ENCODE peak calls at places on chromosomes 4 and X, in five cellular contexts. V is K562, Q is stomach, J is transverse colon, P is GM12878. D is an unnamed sample.

GRCh38 chr4:148964456-148964855 is 522.2 kb upstream of the NR3C2 start:
- DNase-seq in V (no peak), Q (no peak), J (no peak), P (no peak), D (no peak)

GRCh38 chr4:102633100-102633499 is 127.7 kb downstream of the MANBA start:
- DNase-seq in V (no peak), Q (no peak), J (no peak), P (no peak), D (no peak)

GRCh38 chr4:38068107-38068506 is 107.9 kb downstream of the PTTG2 start:
- DNase-seq in V (no peak), Q (no peak), J (no peak), P (no peak), D (no peak)

GRCh38 chrX:103356897-103357296 is 591 bp downstream of the TCEAL9 start:
- DNase-seq in V (peak; percentile 27), Q (no peak), J (peak; percentile 37), P (no peak), D (no peak)

GRCh38 chr4:175536852-175537453 is 275.1 kb downstream of the GPM6A start:
- DNase-seq in V (peak; percentile 10), Q (no peak), J (no peak), P (peak; percentile 7), D (no peak)

GRCh38 chr4:27861802-27862201 is 1001.2 kb downstream of the STIM2 start:
- DNase-seq in V (no peak), Q (no peak), J (no peak), P (no peak), D (no peak)

GRCh38 chrX:71111141-71111843 is at the start of gene IL2RG:
- DNase-seq in V (peak; percentile 57), Q (peak; percentile 46), J (peak; percentile 72), P (peak; percentile 87), D (no peak)

GRCh38 chr4:3047464-3048286 is 26.7 kb downstream of the HTT-AS start:
- DNase-seq in V (peak; percentile 44), Q (peak; percentile 76), J (peak; percentile 78), P (peak; percentile 99), D (no peak)

GRCh38 chr4:88792821-88793220 is 95.2 kb upstream of the NAP1L5 start:
- DNase-seq in V (no peak), Q (no peak), J (no peak), P (no peak), D (no peak)

GRCh38 chrX:12955882-12956703 is 18.8 kb upstream of the TMSB4X start:
- DNase-seq in V (peak; percentile 75), Q (peak; percentile 63), J (peak; percentile 69), P (peak; percentile 77), D (peak; percentile 79)

GRCh38 chrX:150581093-150581775 is 12.8 kb downstream of the MTM1 start:
- DNase-seq in V (no peak), Q (no peak), J (no peak), P (no peak), D (no peak)

GRCh38 chr4:68962868-68963267 is 11.3 kb upstream of the UGT2A3 start:
- DNase-seq in V (no peak), Q (no peak), J (no peak), P (no peak), D (no peak)

GRCh38 chr4:46081211-46081610 is 42.6 kb downstream of the GABRG1 start:
- DNase-seq in V (no peak), Q (no peak), J (no peak), P (no peak), D (no peak)

GRCh38 chr4:125440814-125441213 is 126.1 kb downstream of the FAT4 start:
- DNase-seq in V (no peak), Q (no peak), J (no peak), P (no peak), D (no peak)

GRCh38 chrX:8783100-8784098 is 17.8 kb downstream of the FAM9A start:
- DNase-seq in V (peak; percentile 22), Q (no peak), J (no peak), P (no peak), D (peak; percentile 30)

GRCh38 chr4:89998350-89999098 is 103.9 kb downstream of the MMRN1 start:
- DNase-seq in V (no peak), Q (no peak), J (no peak), P (no peak), D (no peak)
- TF ChIP-seq EP300 in V (no peak), Q (no peak), J (no peak), P (no peak), D (no peak)

GRCh38 chr4:185480016-185480732 is 8.6 kb upstream of the CCDC110 start:
- DNase-seq in V (no peak), Q (no peak), J (no peak), P (no peak), D (no peak)
- TF ChIP-seq POLR2AphosphoS5 in V (no peak), Q (no peak), J (no peak), P (no peak), D (no peak)

GRCh38 chrX:99305573-99305972 is 1104.5 kb downstream of the PCDH19 start:
- DNase-seq in V (no peak), Q (no peak), J (no peak), P (no peak), D (no peak)

GRCh38 chrX:99308302-99308701 is 1101.8 kb downstream of the PCDH19 start:
- DNase-seq in V (no peak), Q (no peak), J (no peak), P (no peak), D (no peak)
- H3K27me3 ChIP-seq in V (no peaks in the 10 kb centered on the region), Q (no peaks in the 10 kb centered on the region), J (no peaks in the 10 kb centered on the region), P (no peaks in the 10 kb centered on the region), D (no peaks in the 10 kb centered on the region)

DNA sequence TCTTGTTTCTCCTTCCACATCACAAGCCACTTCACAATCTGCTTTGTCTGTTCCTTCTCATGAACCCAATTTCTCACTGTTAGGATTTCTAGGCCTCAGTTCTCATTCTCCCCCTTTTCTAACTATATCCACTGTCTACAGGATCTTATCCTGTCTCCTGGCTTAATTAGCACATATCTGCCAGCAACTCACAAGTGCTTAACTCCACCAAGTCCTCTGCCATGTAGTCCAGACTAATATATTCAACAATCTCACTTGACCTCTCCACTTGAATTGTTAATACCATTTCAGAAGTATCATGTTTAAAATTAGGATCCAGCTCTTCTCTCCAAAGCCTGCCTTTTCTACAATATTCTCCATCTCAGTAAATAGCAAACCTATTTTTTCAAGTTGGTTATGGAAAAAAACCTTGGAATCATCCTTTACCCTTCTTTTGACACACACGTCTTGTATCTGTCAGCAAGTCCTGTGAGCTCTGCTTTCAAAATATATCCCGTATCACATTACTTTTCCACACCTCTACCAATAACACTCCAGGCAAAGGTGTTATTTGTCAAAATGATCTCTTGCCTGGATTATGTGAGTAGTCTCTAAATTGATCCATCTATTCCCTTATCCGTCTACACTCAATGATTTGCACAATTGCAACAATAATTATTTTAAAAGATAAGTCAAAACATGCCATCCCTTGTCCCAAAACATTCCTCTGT is 127.2 kb upstream of the SLIT2 start:
- DNase-seq in V (no peak), Q (no peak), J (no peak), P (no peak), D (no peak)
- TF ChIP-seq EP300 in V (no peak), Q (no peak), J (no peak), P (no peak), D (no peak)

GRCh38 chr4:173167793-173168395 is 717 bp upstream of the GALNT7 start:
- DNase-seq in V (peak; percentile 56), Q (peak; percentile 48), J (peak; percentile 57), P (no peak), D (peak; percentile 64)
- TF ChIP-seq POLR2AphosphoS5 in V (no peak), Q (peak; percentile 36), J (peak; percentile 77), P (no peak), D (no peak)

GRCh38 chrX:110699109-110699508 is 96.5 kb downstream of the CHRDL1 start:
- DNase-seq in V (no peak), Q (no peak), J (no peak), P (no peak), D (no peak)
- H3K27me3 ChIP-seq in V (no peaks in the 10 kb centered on the region), Q (no peaks in the 10 kb centered on the region), J (no peaks in the 10 kb centered on the region), P (no peaks in the 10 kb centered on the region), D (no peaks in the 10 kb centered on the region)

DNA sequence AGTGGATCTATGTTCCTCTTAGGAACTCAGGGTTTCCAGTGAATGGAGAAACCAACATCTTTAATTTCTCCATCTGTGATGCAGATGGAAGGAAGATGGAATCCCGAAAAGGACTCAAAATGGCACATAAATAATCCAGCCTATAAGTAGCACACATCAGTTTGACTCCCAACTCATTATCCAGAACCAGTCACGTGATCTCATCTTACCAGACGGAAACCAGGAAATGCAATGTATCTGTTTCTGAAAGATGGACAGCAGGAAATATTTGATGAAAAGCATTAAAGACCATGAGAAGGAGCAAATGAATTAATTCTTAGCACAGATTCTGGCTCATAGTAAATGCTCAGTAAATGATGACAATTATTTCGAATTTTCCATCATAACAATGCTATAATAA is 443.1 kb upstream of the FMR1 start:
- DNase-seq in V (no peak), Q (no peak), J (no peak), P (no peak), D (no peak)
- TF ChIP-seq EP300 in V (no peak), Q (no peak), J (no peak), P (no peak), D (no peak)

GRCh38 chr4:174144081-174144480 is 139.4 kb downstream of the FBXO8 start:
- DNase-seq in V (no peak), Q (no peak), J (no peak), P (no peak), D (no peak)
- TF ChIP-seq POLR2AphosphoS5 in V (no peak), Q (no peak), J (no peak), P (no peak), D (no peak)

DNA sequence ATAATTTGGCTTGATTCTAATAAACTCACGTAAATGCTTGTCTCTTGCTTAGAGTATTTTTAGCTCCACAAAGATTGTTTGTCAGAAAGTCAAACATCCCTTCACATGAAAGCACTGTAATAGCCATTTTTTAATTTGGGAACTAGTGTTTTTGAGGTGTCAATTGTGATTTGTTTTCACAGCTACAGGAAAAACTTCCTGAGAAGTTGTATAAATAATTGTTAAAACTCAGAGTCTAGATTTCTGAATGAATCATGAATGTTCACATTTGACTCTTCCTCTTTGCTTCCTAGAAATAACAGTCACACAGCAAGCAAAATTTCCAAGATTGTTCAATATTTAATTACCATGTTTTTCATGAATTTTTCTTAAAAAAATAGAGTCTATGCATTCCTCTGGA is 156.9 kb upstream of the SLC7A11 start:
- DNase-seq in V (no peak), Q (no peak), J (no peak), P (no peak), D (no peak)
- H3K27me3 ChIP-seq in V (no peaks in the 10 kb centered on the region), Q (no peaks in the 10 kb centered on the region), J (no peaks in the 10 kb centered on the region), P (no peaks in the 10 kb centered on the region), D (no peaks in the 10 kb centered on the region)

D was measured in upper lobe of left lung.